ENCODE peak calls at places on chromosomes 12 and 14, in eight cellular contexts. One of them, this sample, is unnamed.

GRCh38 chr12:102564026-102564425 is 83.7 kb upstream of the IGF1 start:
- ATAC-seq in left lobe of liver: no peak
- ATAC-seq in activated CD8-positive, alpha-beta memory T cell treated with anti-CD3 and anti-CD28 coated beads, Interleukin-2, amount 10 ng/mL, durations not matched to agents 7 days and 5 days: no peak
- ATAC-seq in RWPE2: no peak
- ATAC-seq in T-cell: no peak
- ATAC-seq in GM12878: no peak
- ATAC-seq in left ventricle myocardium superior: no peak
- ATAC-seq in A549: no peak
- ATAC-seq in this sample: no peak

GRCh38 chr12:92002195-92002649 is 143.4 kb downstream of the BTG1 start:
- ATAC-seq in GM12878: no peak
- ATAC-seq in RWPE2: no peak
- ATAC-seq in A549: no peak
- ATAC-seq in T-cell: peak
- ATAC-seq in left ventricle myocardium superior: peak
- ATAC-seq in left lobe of liver: no peak
- ATAC-seq in activated CD8-positive, alpha-beta memory T cell treated with anti-CD3 and anti-CD28 coated beads, Interleukin-2, amount 10 ng/mL, durations not matched to agents 7 days and 5 days: no peak
- ATAC-seq in this sample: no peak

GRCh38 chr14:54702492-54702891 is 135.6 kb downstream of the SAMD4A start:
- ATAC-seq in GM12878: no peak
- ATAC-seq in left ventricle myocardium superior: no peak
- ATAC-seq in RWPE2: no peak
- ATAC-seq in T-cell: no peak
- ATAC-seq in left lobe of liver: peak
- ATAC-seq in A549: no peak
- ATAC-seq in activated CD8-positive, alpha-beta memory T cell treated with anti-CD3 and anti-CD28 coated beads, Interleukin-2, amount 10 ng/mL, durations not matched to agents 7 days and 5 days: no peak
- ATAC-seq in this sample: no peak

GRCh38 chr14:51293149-51293925 is 53.3 kb downstream of the TMX1 start:
- ATAC-seq in A549: no peak
- ATAC-seq in left ventricle myocardium superior: peak
- ATAC-seq in T-cell: no peak
- ATAC-seq in activated CD8-positive, alpha-beta memory T cell treated with anti-CD3 and anti-CD28 coated beads, Interleukin-2, amount 10 ng/mL, durations not matched to agents 7 days and 5 days: no peak
- ATAC-seq in RWPE2: no peak
- ATAC-seq in left lobe of liver: no peak
- ATAC-seq in GM12878: peak
- ATAC-seq in this sample: no peak

GRCh38 chr12:118544569-118544968 is 168.2 kb downstream of the SUDS3 start:
- ATAC-seq in left lobe of liver: no peak
- ATAC-seq in RWPE2: peak
- ATAC-seq in left ventricle myocardium superior: no peak
- ATAC-seq in GM12878: no peak
- ATAC-seq in T-cell: no peak
- ATAC-seq in A549: peak
- ATAC-seq in activated CD8-positive, alpha-beta memory T cell treated with anti-CD3 and anti-CD28 coated beads, Interleukin-2, amount 10 ng/mL, durations not matched to agents 7 days and 5 days: no peak
- ATAC-seq in this sample: no peak

GRCh38 chr12:126874427-126875026 is 1392.4 kb upstream of the TMEM132C start:
- ATAC-seq in left lobe of liver: peak
- ATAC-seq in T-cell: no peak
- ATAC-seq in activated CD8-positive, alpha-beta memory T cell treated with anti-CD3 and anti-CD28 coated beads, Interleukin-2, amount 10 ng/mL, durations not matched to agents 7 days and 5 days: peak
- ATAC-seq in A549: peak
- ATAC-seq in left ventricle myocardium superior: peak
- ATAC-seq in RWPE2: peak
- ATAC-seq in GM12878: peak
- ATAC-seq in this sample: peak

GRCh38 chr12:59636945-59637656 is 41.3 kb downstream of the SLC16A7 start:
- ATAC-seq in activated CD8-positive, alpha-beta memory T cell treated with anti-CD3 and anti-CD28 coated beads, Interleukin-2, amount 10 ng/mL, durations not matched to agents 7 days and 5 days: no peak
- ATAC-seq in left lobe of liver: no peak
- ATAC-seq in left ventricle myocardium superior: no peak
- ATAC-seq in RWPE2: no peak
- ATAC-seq in T-cell: no peak
- ATAC-seq in A549: no peak
- ATAC-seq in GM12878: peak
- ATAC-seq in this sample: no peak

GRCh38 chr12:1184402-1184801 is 193.4 kb downstream of the ERC1 start:
- ATAC-seq in A549: no peak
- ATAC-seq in left lobe of liver: no peak
- ATAC-seq in activated CD8-positive, alpha-beta memory T cell treated with anti-CD3 and anti-CD28 coated beads, Interleukin-2, amount 10 ng/mL, durations not matched to agents 7 days and 5 days: no peak
- ATAC-seq in RWPE2: peak
- ATAC-seq in GM12878: no peak
- ATAC-seq in left ventricle myocardium superior: no peak
- ATAC-seq in T-cell: no peak
- ATAC-seq in this sample: no peak

GRCh38 chr14:92460916-92461579 is 52.5 kb upstream of the RIN3 start:
- ATAC-seq in T-cell: peak
- ATAC-seq in RWPE2: peak
- ATAC-seq in activated CD8-positive, alpha-beta memory T cell treated with anti-CD3 and anti-CD28 coated beads, Interleukin-2, amount 10 ng/mL, durations not matched to agents 7 days and 5 days: peak
- ATAC-seq in A549: no peak
- ATAC-seq in left ventricle myocardium superior: peak
- ATAC-seq in GM12878: peak
- ATAC-seq in left lobe of liver: peak
- ATAC-seq in this sample: peak

GRCh38 chr14:28756896-28757570 is 9.6 kb upstream of the FOXG1 start:
- ATAC-seq in T-cell: no peak
- ATAC-seq in left ventricle myocardium superior: no peak
- ATAC-seq in RWPE2: peak
- ATAC-seq in activated CD8-positive, alpha-beta memory T cell treated with anti-CD3 and anti-CD28 coated beads, Interleukin-2, amount 10 ng/mL, durations not matched to agents 7 days and 5 days: no peak
- ATAC-seq in A549: peak
- ATAC-seq in GM12878: peak
- ATAC-seq in left lobe of liver: peak
- ATAC-seq in this sample: no peak

GRCh38 chr14:55160989-55161388 is 30.4 kb downstream of the DLGAP5 start:
- ATAC-seq in T-cell: peak
- ATAC-seq in left ventricle myocardium superior: peak
- ATAC-seq in RWPE2: peak
- ATAC-seq in activated CD8-positive, alpha-beta memory T cell treated with anti-CD3 and anti-CD28 coated beads, Interleukin-2, amount 10 ng/mL, durations not matched to agents 7 days and 5 days: peak
- ATAC-seq in left lobe of liver: peak
- ATAC-seq in A549: peak
- ATAC-seq in GM12878: peak
- ATAC-seq in this sample: no peak

GRCh38 chr14:96029089-96029650 is 10.0 kb upstream of the C14orf132 start:
- ATAC-seq in A549: no peak
- ATAC-seq in activated CD8-positive, alpha-beta memory T cell treated with anti-CD3 and anti-CD28 coated beads, Interleukin-2, amount 10 ng/mL, durations not matched to agents 7 days and 5 days: no peak
- ATAC-seq in T-cell: no peak
- ATAC-seq in GM12878: no peak
- ATAC-seq in left lobe of liver: no peak
- ATAC-seq in left ventricle myocardium superior: no peak
- ATAC-seq in RWPE2: no peak
- ATAC-seq in this sample: no peak

GRCh38 chr12:12016284-12017100 is 54.2 kb upstream of the BCL2L14 start:
- ATAC-seq in left lobe of liver: no peak
- ATAC-seq in A549: no peak
- ATAC-seq in GM12878: no peak
- ATAC-seq in RWPE2: no peak
- ATAC-seq in activated CD8-positive, alpha-beta memory T cell treated with anti-CD3 and anti-CD28 coated beads, Interleukin-2, amount 10 ng/mL, durations not matched to agents 7 days and 5 days: peak
- ATAC-seq in T-cell: no peak
- ATAC-seq in left ventricle myocardium superior: peak
- ATAC-seq in this sample: no peak

GRCh38 chr14:69092840-69093422 is 60.0 kb downstream of the DCAF5 start:
- ATAC-seq in GM12878: peak
- ATAC-seq in activated CD8-positive, alpha-beta memory T cell treated with anti-CD3 and anti-CD28 coated beads, Interleukin-2, amount 10 ng/mL, durations not matched to agents 7 days and 5 days: no peak
- ATAC-seq in left ventricle myocardium superior: no peak
- ATAC-seq in left lobe of liver: no peak
- ATAC-seq in T-cell: no peak
- ATAC-seq in RWPE2: no peak
- ATAC-seq in A549: no peak
- ATAC-seq in this sample: no peak

GRCh38 chr12:107439101-107439738 is 246.4 kb upstream of the PWP1 start:
- ATAC-seq in GM12878: no peak
- ATAC-seq in left lobe of liver: no peak
- ATAC-seq in RWPE2: no peak
- ATAC-seq in T-cell: no peak
- ATAC-seq in A549: no peak
- ATAC-seq in activated CD8-positive, alpha-beta memory T cell treated with anti-CD3 and anti-CD28 coated beads, Interleukin-2, amount 10 ng/mL, durations not matched to agents 7 days and 5 days: no peak
- ATAC-seq in left ventricle myocardium superior: no peak
- ATAC-seq in this sample: no peak

GRCh38 chr14:65704412-65704811 is 291.9 kb downstream of the FUT8 start:
- ATAC-seq in A549: no peak
- ATAC-seq in T-cell: no peak
- ATAC-seq in RWPE2: no peak
- ATAC-seq in activated CD8-positive, alpha-beta memory T cell treated with anti-CD3 and anti-CD28 coated beads, Interleukin-2, amount 10 ng/mL, durations not matched to agents 7 days and 5 days: peak
- ATAC-seq in GM12878: no peak
- ATAC-seq in left ventricle myocardium superior: no peak
- ATAC-seq in left lobe of liver: no peak
- ATAC-seq in this sample: no peak

GRCh38 chr14:73467377-73467776 is 9.0 kb upstream of the NUMB start:
- ATAC-seq in left ventricle myocardium superior: no peak
- ATAC-seq in T-cell: no peak
- ATAC-seq in RWPE2: no peak
- ATAC-seq in left lobe of liver: no peak
- ATAC-seq in activated CD8-positive, alpha-beta memory T cell treated with anti-CD3 and anti-CD28 coated beads, Interleukin-2, amount 10 ng/mL, durations not matched to agents 7 days and 5 days: no peak
- ATAC-seq in A549: no peak
- ATAC-seq in GM12878: no peak
- ATAC-seq in this sample: no peak

This sample was measured in stimulated activated memory B cell treated with anti-CD40 and anti-IgM and Interleukin-4, amounts not matched to agents 10 μg/mL and 1 μg/mL and 100 μg/mL, for 72 hours.